ENCODE peak calls at places on chromosomes 5 and 9, in five cellular contexts. T is activated T-cell treated with anti-CD3 and anti-CD28 coated beads, Interleukin-2, amount 50 U/mL, for 72 hours; B is activated CD8-positive, alpha-beta T cell treated with anti-CD3 and anti-CD28 coated beads for 36 hours; N is NCI-H460; Y is GM04504. D is an unnamed sample.

GRCh38 chr5:133916914-133917313 is 51.5 kb downstream of the C5orf15 start:
- DNase-seq in Y (no peak), N (no peak), B (no peak), T (no peak), D (no peak)

GRCh38 chr5:158390556-158390955 is 531.6 kb upstream of the CLINT1 start:
- DNase-seq in T (no peak), B (no peak), Y (no peak), N (no peak), D (no peak)

GRCh38 chr9:79224672-79225433 is 346.9 kb upstream of the TLE4 start:
- DNase-seq in T (no peak), B (no peak), N (peak), Y (peak), D (no peak)

GRCh38 chr5:96338624-96339023 is 94.4 kb downstream of the PCSK1 start:
- DNase-seq in B (no peak), N (no peak), T (no peak), Y (no peak), D (no peak)

GRCh38 chr5:84436866-84437265 is 52.2 kb upstream of the EDIL3 start:
- DNase-seq in B (no peak), Y (no peak), T (no peak), N (no peak), D (no peak)

GRCh38 chr5:139854029-139854605 is 58.5 kb downstream of the PSD2 start:
- DNase-seq in N (no peak), T (no peak), Y (no peak), B (no peak), D (no peak)

GRCh38 chr5:8322478-8322877 is 453.5 kb downstream of the MTRR start:
- DNase-seq in T (no peak), Y (no peak), N (no peak), B (no peak), D (no peak)

GRCh38 chr9:10268500-10269485 is 344.0 kb downstream of the PTPRD start:
- DNase-seq in N (peak), Y (no peak), B (peak), T (no peak), D (peak)

GRCh38 chr9:86099695-86100364 is 472 bp upstream of the GOLM1 start:
- DNase-seq in Y (no peak), N (no peak), B (peak), T (peak), D (peak)

GRCh38 chr5:18299166-18299565 is 664.9 kb downstream of the TAF11L14 start:
- DNase-seq in B (no peak), T (no peak), N (no peak), Y (no peak), D (no peak)

GRCh38 chr9:130129425-130130061 is 42.7 kb upstream of the NCS1 start:
- DNase-seq in B (peak), Y (no peak), T (peak), N (no peak), D (no peak)

GRCh38 chr5:9716838-9717281 is 86.7 kb upstream of the TAS2R1 start:
- DNase-seq in T (no peak), N (no peak), B (no peak), Y (no peak), D (no peak)

GRCh38 chr9:92707530-92707929 is 37.6 kb upstream of the IPPK start:
- DNase-seq in B (no peak), T (no peak), N (no peak), Y (no peak), D (no peak)

GRCh38 chr5:11390369-11390768 is 513.9 kb downstream of the CTNND2 start:
- DNase-seq in Y (no peak), T (no peak), N (no peak), B (no peak), D (no peak)

GRCh38 chr9:128340691-128341434 is 536 bp downstream of the SLC27A4 start:
- DNase-seq in N (no peak), T (no peak), Y (no peak), B (peak), D (peak)